ENCODE peak calls at places on chromosomes 13 and 19, in four cellular contexts. Q is mammary epithelial cell, I is GM23248, T is GM23338. B is an unnamed sample.

GRCh38 chr13:110233181-110233641 is 73.7 kb downstream of the COL4A1 start:
- DNase-seq in T (no peak), Q (no peak), I (peak), B (peak)

GRCh38 chr13:108326318-108326717 is 56.8 kb downstream of the TNFSF13B start:
- DNase-seq in T (peak), Q (no peak), I (no peak), B (peak)

GRCh38 chr13:94858856-94859811 is 146.8 kb upstream of the SOX21 start:
- DNase-seq in I (no peak), Q (no peak), T (peak), B (no peak)

GRCh38 chr19:8615813-8616596 is 5.5 kb upstream of the ADAMTS10 start:
- DNase-seq in Q (no peak), I (peak), T (peak), B (peak)

GRCh38 chr19:16951529-16951928 is 62.7 kb downstream of the F2RL3 start:
- DNase-seq in T (no peak), I (no peak), Q (peak), B (no peak)

GRCh38 chr19:33289261-33289660 is 13.1 kb downstream of the CEBPA start:
- DNase-seq in T (no peak), Q (no peak), I (no peak), B (no peak)

GRCh38 chr13:46119883-46120614 is 15.2 kb upstream of the CPB2 start:
- DNase-seq in Q (peak), I (peak), T (no peak), B (peak)

GRCh38 chr19:45670670-45671453 is 2.8 kb downstream of the GIPR start:
- DNase-seq in T (peak), Q (peak), I (peak), B (peak)

GRCh38 chr19:17081672-17082630 is 6.4 kb downstream of the MYO9B start:
- DNase-seq in Q (no peak), T (no peak), I (no peak), B (no peak)

GRCh38 chr13:73000027-73000674 is 58.7 kb upstream of the KLF5 start:
- DNase-seq in T (no peak), I (peak), Q (peak), B (peak)

GRCh38 chr19:40139533-40140287 is 49.0 kb upstream of the ZNF780A start:
- DNase-seq in I (peak), Q (peak), T (peak), B (peak)

GRCh38 chr19:4499318-4499717 is 19.0 kb downstream of the PLIN4 start:
- DNase-seq in I (no peak), T (no peak), Q (no peak), B (no peak)

GRCh38 chr19:53810891-53811290 is 13.2 kb downstream of the NLRP12 start:
- DNase-seq in T (no peak), Q (no peak), I (no peak), B (no peak)

GRCh38 chr13:32381539-32381938 is 46.4 kb downstream of the N4BP2L1 start:
- DNase-seq in I (peak), T (peak), Q (peak), B (peak)

GRCh38 chr19:39951686-39952085 is 17.3 kb upstream of the FCGBP start:
- DNase-seq in I (peak), Q (peak), T (no peak), B (no peak)

GRCh38 chr19:15475611-15476010 is 3.7 kb downstream of the PGLYRP2 start:
- DNase-seq in I (no peak), Q (no peak), T (no peak), B (no peak)

GRCh38 chr19:8196271-8196908 is 12.8 kb upstream of the CERS4 start:
- DNase-seq in T (no peak), Q (no peak), I (no peak), B (no peak)

GRCh38 chr13:111368091-111368490 is 47.6 kb downstream of the TEX29 start:
- DNase-seq in T (no peak), Q (no peak), I (no peak), B (no peak)

GRCh38 chr19:15107056-15108010 is at the start of gene SYDE1:
- DNase-seq in Q (peak), T (peak), I (peak), B (peak)

GRCh38 chr13:42174344-42175162 is 97.4 kb upstream of the AKAP11 start:
- DNase-seq in T (peak), I (peak), Q (no peak), B (no peak)

GRCh38 chr13:106163426-106163825 is 372.0 kb downstream of the EFNB2 start:
- DNase-seq in Q (no peak), I (no peak), T (no peak), B (no peak)

GRCh38 chr19:15629003-15629880 is 11.5 kb upstream of the CYP4F3 start:
- DNase-seq in Q (peak), I (peak), T (peak), B (peak)

GRCh38 chr19:21474671-21475181 is 30.7 kb upstream of the ZNF429 start:
- DNase-seq in Q (peak), I (peak), T (peak), B (no peak)

GRCh38 chr19:3775374-3775711 is 3.3 kb upstream of the RAX2 start:
- DNase-seq in I (no peak), T (no peak), Q (no peak), B (no peak)

GRCh38 chr13:110407531-110407930 is 100.4 kb downstream of the COL4A2 start:
- DNase-seq in T (no peak), Q (no peak), I (no peak), B (no peak)

GRCh38 chr13:23558675-23559536 is 11.3 kb upstream of the TNFRSF19 start:
- DNase-seq in I (peak), Q (peak), T (peak), B (peak)

GRCh38 chr19:34793562-34793961 is 20.5 kb upstream of the ZNF599 start:
- DNase-seq in T (no peak), Q (no peak), I (peak), B (peak)

GRCh38 chr13:23828866-23829265 is 60.3 kb downstream of the MIPEP start:
- DNase-seq in T (no peak), Q (peak), I (peak), B (no peak)

GRCh38 chr13:102395174-102395573 is 6.7 kb downstream of the FGF14 start:
- DNase-seq in T (peak), Q (no peak), I (no peak), B (no peak)
- TF ChIP-seq EZH2 in T (no peak), Q (no peak), I (no peak), B (no peak)

GRCh38 chr19:48910803-48911202 is 10.7 kb downstream of the NUCB1 start:
- DNase-seq in I (no peak), T (no peak), Q (no peak), B (no peak)
- H3K4me3 ChIP-seq in I (no peak), T (no peak), Q (no peak), B (no peak)

GRCh38 chr19:19022380-19022961 is 10.8 kb downstream of the SUGP2 start:
- DNase-seq in T (no peak), I (no peak), Q (no peak), B (no peak)
- H3K27ac ChIP-seq in T (no peak), I (peak), Q (no peak), B (no peak)

GRCh38 chr19:1229837-1230584 is 7.8 kb downstream of the CBARP start:
- DNase-seq in I (no peak), Q (no peak), T (no peak), B (no peak)
- TF ChIP-seq EZH2 in I (no peak), Q (no peak), T (no peak), B (no peak)

GRCh38 chr13:26498524-26499208 is 58.8 kb upstream of the WASF3 start:
- DNase-seq in T (no peak), Q (no peak), I (peak), B (peak)

GRCh38 chr13:26503826-26504594 is 53.5 kb upstream of the WASF3 start:
- DNase-seq in Q (no peak), T (no peak), I (no peak), B (peak)

GRCh38 chr13:26500618-26501320 is 56.7 kb upstream of the WASF3 start:
- DNase-seq in T (no peak), Q (no peak), I (no peak), B (no peak)

GRCh38 chr13:26499209-26499601 is 58.3 kb upstream of the WASF3 start:
- DNase-seq in I (no peak), T (no peak), Q (no peak), B (no peak)

DNA sequence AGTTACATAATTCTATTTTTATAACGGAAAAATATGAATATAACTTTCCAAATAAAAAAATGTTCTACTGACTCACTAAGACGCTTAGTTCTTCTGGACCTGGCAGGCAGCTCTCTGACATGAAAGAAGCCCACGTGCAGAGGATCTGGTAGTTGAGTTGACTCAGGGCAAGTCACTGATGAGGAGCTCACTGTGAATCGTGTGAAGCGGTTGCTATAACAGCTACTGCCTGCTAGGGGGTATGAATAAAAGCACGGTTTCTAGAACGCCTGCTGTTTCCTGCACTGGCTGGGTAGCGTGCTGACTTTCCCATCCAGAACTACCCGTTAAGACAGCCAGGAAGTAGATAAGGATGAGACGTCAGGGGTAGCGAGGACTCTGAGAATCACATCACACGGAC is 54.7 kb upstream of the WASF3 start:
- DNase-seq in T (peak), Q (peak), I (peak), B (peak)
- H3K4me3 ChIP-seq in T (no peak), Q (no peak), I (peak), B (no peak)